ENCODE peak calls at places on chromosomes 3 and 15, in ten cellular contexts. P is endothelial cell of umbilical vein; I is tibial artery; S is body of pancreas; G is cardiac muscle cell; F is pancreas; Y is CD4-positive, alpha-beta memory T cell; K is left ventricle myocardium inferior; T is CD8-positive, alpha-beta memory T cell; A is tibial nerve. L is an unnamed sample. For H3K9me3 and H3K4me1, the result is how much of the 10 kb centered on the place peaks cover.

GRCh38 chr15:84752700-84753099 is 4.3 kb downstream of the ZNF592 start:
- DNase-seq in P (no peak), I (no peak), S (no peak), G (no peak), F (peak), Y (no peak), K (no peak), T (no peak), A (no peak), L (no peak)

GRCh38 chr3:182527745-182528144 is 265.6 kb upstream of the ATP11B start:
- DNase-seq in P (no peak), I (no peak), S (no peak), G (peak), F (no peak), Y (no peak), K (no peak), T (no peak), A (no peak), L (no peak)

GRCh38 chr15:73293773-73294172 is 75.0 kb downstream of the HCN4 start:
- DNase-seq in P (no peak), I (no peak), S (no peak), G (no peak), F (no peak), Y (no peak), K (no peak), T (no peak), A (no peak), L (no peak)

GRCh38 chr3:126114406-126115386 is 30.8 kb upstream of the SLC41A3 start:
- DNase-seq in P (no peak), I (peak), S (no peak), G (no peak), F (no peak), Y (no peak), K (no peak), T (no peak), A (no peak), L (no peak)

GRCh38 chr15:35330921-35331320 is 215.0 kb downstream of the DPH6 start:
- DNase-seq in P (peak), I (no peak), S (no peak), G (no peak), F (no peak), Y (no peak), K (no peak), T (no peak), A (no peak), L (no peak)

GRCh38 chr15:40034186-40034946 is 4.6 kb downstream of the SRP14 start:
- DNase-seq in P (no peak), I (no peak), S (no peak), G (no peak), F (no peak), Y (no peak), K (no peak), T (no peak), A (no peak), L (no peak)

GRCh38 chr3:185647134-185647879 is 61.2 kb downstream of the SENP2 start:
- DNase-seq in P (no peak), I (no peak), S (no peak), G (no peak), F (no peak), Y (no peak), K (no peak), T (no peak), A (no peak), L (no peak)

GRCh38 chr3:194985031-194985578 is 285.9 kb downstream of the XXYLT1 start:
- DNase-seq in P (no peak), I (peak), S (peak), G (peak), F (peak), Y (no peak), K (peak), T (no peak), A (peak), L (no peak)

GRCh38 chr15:70154440-70155347 is 57.0 kb upstream of the TLE3 start:
- DNase-seq in P (peak), I (no peak), S (peak), G (peak), F (no peak), Y (no peak), K (peak), T (no peak), A (no peak), L (no peak)

GRCh38 chr15:88702983-88703382 is 64.2 kb downstream of the ISG20 start:
- DNase-seq in P (no peak), I (no peak), S (no peak), G (no peak), F (no peak), Y (no peak), K (no peak), T (no peak), A (no peak), L (no peak)

GRCh38 chr3:172836390-172836997 is 86.0 kb downstream of the ECT2 start:
- DNase-seq in P (peak), I (no peak), S (peak), G (peak), F (no peak), Y (no peak), K (no peak), T (no peak), A (peak), L (no peak)

GRCh38 chr3:51371943-51372557 is 13.0 kb upstream of the MANF start:
- DNase-seq in P (peak), I (no peak), S (peak), G (peak), F (peak), Y (peak), K (no peak), T (peak), A (no peak), L (no peak)

GRCh38 chr15:57551717-57552677 is 39.7 kb upstream of the MYZAP start:
- DNase-seq in P (peak), I (no peak), S (peak), G (peak), F (peak), Y (no peak), K (peak), T (no peak), A (no peak), L (no peak)

GRCh38 chr3:16897254-16897926 is 12.6 kb downstream of the PLCL2 start:
- DNase-seq in P (no peak), I (no peak), S (peak), G (no peak), F (no peak), Y (no peak), K (no peak), T (peak), A (no peak), L (peak)

GRCh38 chr3:146747928-146748327 is 142.8 kb upstream of the PLSCR5 start:
- DNase-seq in P (peak), I (no peak), S (no peak), G (peak), F (no peak), Y (no peak), K (no peak), T (no peak), A (no peak), L (no peak)

GRCh38 chr3:33433843-33434242 is 6.4 kb downstream of the UBP1 start:
- DNase-seq in P (no peak), I (no peak), S (no peak), G (no peak), F (no peak), Y (no peak), K (no peak), T (no peak), A (no peak), L (no peak)

GRCh38 chr3:12004741-12005513 is 739 bp downstream of the SYN2 start:
- DNase-seq in P (no peak), I (no peak), S (no peak), G (no peak), F (no peak), Y (no peak), K (no peak), T (no peak), A (no peak), L (no peak)

GRCh38 chr3:141233457-141234161 is 2.0 kb downstream of the PXYLP1 start:
- DNase-seq in P (no peak), I (no peak), S (no peak), G (no peak), F (no peak), Y (no peak), K (no peak), T (no peak), A (no peak), L (no peak)

GRCh38 chr3:32078085-32078634 is 28.3 kb upstream of the GPD1L start:
- DNase-seq in P (no peak), I (no peak), S (no peak), G (no peak), F (no peak), Y (no peak), K (no peak), T (no peak), A (no peak), L (no peak)

GRCh38 chr3:61574854-61575253 is 13.5 kb downstream of the PTPRG start:
- DNase-seq in P (no peak), I (peak), S (no peak), G (no peak), F (no peak), Y (no peak), K (no peak), T (no peak), A (no peak), L (no peak)

GRCh38 chr15:72838311-72838731 is 54.8 kb upstream of the ADPGK start:
- DNase-seq in P (no peak), I (peak), S (no peak), G (no peak), F (no peak), Y (no peak), K (no peak), T (no peak), A (no peak), L (no peak)

GRCh38 chr3:149705416-149705815 is 46.9 kb downstream of the COMMD2 start:
- DNase-seq in P (no peak), I (no peak), S (no peak), G (no peak), F (no peak), Y (no peak), K (no peak), T (no peak), A (no peak), L (no peak)

GRCh38 chr3:120743081-120743365 is 479 bp downstream of the GTF2E1 start:
- DNase-seq in P (no peak), I (no peak), S (no peak), G (no peak), F (no peak), Y (no peak), K (no peak), T (no peak), A (no peak), L (no peak)
- H3K27ac ChIP-seq in P (peak), I (peak), S (peak), G (peak), F (peak), Y (peak), K (peak), T (peak), A (peak), L (peak)

DNA sequence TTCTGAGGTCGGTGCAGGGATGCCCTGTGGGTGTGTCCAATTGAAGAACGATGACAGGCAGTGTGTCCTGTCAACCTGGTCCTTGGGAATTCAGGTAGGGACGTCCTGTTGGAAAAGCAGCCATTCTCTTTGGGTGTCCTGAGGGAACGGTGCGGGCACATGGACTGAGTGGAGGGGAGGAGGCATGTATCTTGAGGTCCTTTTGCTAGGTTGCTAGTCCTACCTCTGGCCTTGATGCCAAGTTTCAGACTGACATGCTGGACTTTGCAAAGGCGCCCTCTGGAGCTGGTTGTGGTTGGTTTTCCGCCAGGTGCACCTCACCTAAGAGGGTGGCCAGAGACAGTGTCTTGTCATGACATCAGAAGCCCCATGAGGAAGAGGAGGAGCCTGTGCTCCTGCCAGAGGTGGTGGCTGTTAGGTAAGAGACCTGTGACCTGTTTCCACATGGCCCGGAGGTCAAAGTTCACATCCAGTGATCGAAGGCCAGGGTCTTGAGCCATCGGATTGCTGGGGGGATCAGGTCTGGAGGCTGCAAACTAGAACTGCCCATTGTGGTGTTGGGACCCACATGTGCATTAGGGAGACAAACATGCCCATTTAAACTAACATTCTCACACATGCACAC is 106.3 kb downstream of the SNRPN start:
- DNase-seq in P (no peak), I (no peak), S (no peak), G (no peak), F (no peak), Y (no peak), K (no peak), T (no peak), A (no peak), L (no peak)
- H3K9me3 ChIP-seq in P (half or more), I (half or more), S (half or more), G (under half), F (half or more), Y (half or more), K (half or more), T (half or more), A (half or more), L (under half)

GRCh38 chr15:98722209-98722608 is 73.9 kb downstream of the IGF1R start:
- DNase-seq in P (no peak), I (no peak), S (no peak), G (no peak), F (no peak), Y (no peak), K (no peak), T (no peak), A (no peak), L (no peak)

GRCh38 chr15:98722645-98723044 is 74.3 kb downstream of the IGF1R start:
- DNase-seq in P (no peak), I (no peak), S (no peak), G (no peak), F (no peak), Y (no peak), K (no peak), T (no peak), A (no peak), L (no peak)

GRCh38 chr15:98724017-98724416 is 75.7 kb downstream of the IGF1R start:
- DNase-seq in P (no peak), I (no peak), S (no peak), G (no peak), F (no peak), Y (no peak), K (no peak), T (no peak), A (no peak), L (no peak)

GRCh38 chr15:98724495-98724894 is 76.2 kb downstream of the IGF1R start:
- DNase-seq in P (no peak), I (no peak), S (no peak), G (no peak), F (no peak), Y (no peak), K (no peak), T (no peak), A (no peak), L (no peak)

DNA sequence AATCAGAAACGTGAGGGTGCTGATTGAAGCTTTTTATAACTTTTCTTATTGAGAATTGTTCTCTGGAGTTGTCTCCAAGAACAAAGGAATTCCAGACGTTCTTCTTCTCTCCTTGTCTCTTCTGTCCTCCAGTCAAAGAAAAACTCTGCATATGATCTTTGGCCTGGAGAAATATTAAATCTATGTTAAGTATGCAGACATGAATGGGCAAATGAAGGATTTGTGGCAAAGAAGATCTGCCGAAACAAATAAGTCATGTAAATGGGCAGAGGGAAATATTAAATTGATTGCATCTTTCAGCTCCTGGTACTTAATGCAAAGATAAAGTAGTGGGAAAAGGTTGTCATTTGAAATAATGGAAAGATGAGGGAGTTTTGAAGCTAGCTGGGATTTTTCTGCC is 74.9 kb downstream of the IGF1R start:
- DNase-seq in P (no peak), I (no peak), S (no peak), G (no peak), F (no peak), Y (no peak), K (no peak), T (no peak), A (no peak), L (no peak)
- H3K4me1 ChIP-seq in P (under half), I (half or more), S (half or more), G (under half), F (under half), Y (under half), K (half or more), T (under half), A (under half), L (under half)

GRCh38 chr3:53753518-53754183 is 92.6 kb downstream of the CHDH start:
- DNase-seq in P (no peak), I (no peak), S (no peak), G (no peak), F (no peak), Y (peak), K (no peak), T (no peak), A (no peak), L (peak)
- H3K27ac ChIP-seq in P (no peak), I (no peak), S (no peak), G (no peak), F (no peak), Y (no peak), K (no peak), T (peak), A (no peak), L (no peak)

DNA sequence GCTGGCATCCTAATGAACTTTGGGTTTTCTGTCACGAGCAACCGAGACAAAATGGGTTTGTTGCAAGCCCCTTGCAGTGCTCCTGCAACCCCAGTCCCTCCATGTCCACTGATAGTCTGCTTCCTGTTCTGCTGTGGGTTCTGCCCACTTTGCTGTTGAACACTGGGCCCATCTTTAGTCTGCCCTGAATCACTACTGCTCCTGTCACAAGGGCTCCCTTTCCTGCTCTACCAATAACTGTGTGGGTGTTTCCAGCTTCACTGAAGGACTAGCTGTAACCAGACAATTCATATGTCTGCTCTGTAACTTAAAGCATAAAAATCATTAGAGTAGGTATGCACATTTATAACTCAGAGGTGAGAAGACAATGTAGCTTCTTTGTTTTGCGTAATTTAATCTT is 12.7 kb upstream of the OXSR1 start:
- DNase-seq in P (no peak), I (no peak), S (no peak), G (no peak), F (no peak), Y (no peak), K (no peak), T (no peak), A (no peak), L (no peak)
- H3K9me3 ChIP-seq in P (under half), I (under half), S (under half), G (under half), F (under half), Y (under half), K (under half), T (under half), A (under half), L (under half)

DNA sequence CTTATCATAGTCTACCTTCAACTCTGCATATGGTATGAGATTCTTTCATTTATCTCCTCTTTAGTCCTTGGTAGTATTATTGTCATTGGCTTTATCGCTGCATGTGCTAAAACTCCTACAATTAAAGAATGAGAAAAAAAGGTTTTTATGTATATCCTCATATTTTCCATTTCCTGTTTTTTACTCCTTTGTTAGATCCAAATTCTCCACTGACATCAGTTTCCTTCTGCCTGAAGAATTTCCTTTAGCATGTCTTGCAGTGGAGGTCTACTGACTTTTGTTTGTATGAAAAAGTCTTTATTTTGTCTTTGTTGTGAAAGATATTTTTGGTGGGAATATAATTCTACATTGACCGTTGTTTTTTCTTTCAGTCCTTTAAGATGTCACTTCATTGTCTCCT is 81.0 kb upstream of the TNIK start:
- DNase-seq in P (peak), I (no peak), S (no peak), G (no peak), F (no peak), Y (no peak), K (no peak), T (no peak), A (no peak), L (no peak)
- H3K4me1 ChIP-seq in P (under half), I (under half), S (under half), G (under half), F (under half), Y (under half), K (under half), T (under half), A (under half), L (under half)

GRCh38 chr3:196192036-196193001 is 18.9 kb downstream of the ZDHHC19 start:
- DNase-seq in P (no peak), I (no peak), S (no peak), G (no peak), F (no peak), Y (peak), K (peak), T (peak), A (no peak), L (no peak)
- H3K27ac ChIP-seq in P (no peak), I (no peak), S (peak), G (peak), F (peak), Y (peak), K (peak), T (peak), A (peak), L (peak)

L was measured in naive thymus-derived CD4-positive, alpha-beta T cell.